ENCODE peak calls at places on chromosomes 4 and X, in eight cellular contexts. Y, T, M, D, X, L, K and B are unnamed samples.

GRCh38 chr4:187065836-187066235 is 342.2 kb upstream of the FAT1 start:
- DNase-seq in Y (no peak), T (no peak), M (no peak), D (no peak), X (no peak), L (no peak), K (no peak), B (no peak)

GRCh38 chrX:6708676-6709075 is 173.8 kb upstream of the VCX3A start:
- DNase-seq in Y (no peak), T (peak), M (no peak), D (no peak), X (no peak), L (no peak), K (no peak), B (no peak)

GRCh38 chr4:498328-498919 is 532 bp downstream of the ZNF721 start:
- DNase-seq in Y (no peak), T (no peak), M (no peak), D (no peak), X (no peak), L (no peak), K (no peak), B (no peak)

GRCh38 chr4:56370377-56370776 is 16.9 kb downstream of the AASDH start:
- DNase-seq in Y (no peak), T (no peak), M (no peak), D (no peak), X (no peak), L (no peak), K (no peak), B (no peak)

GRCh38 chr4:148073349-148073748 is 341.5 kb downstream of the ARHGAP10 start:
- DNase-seq in Y (no peak), T (no peak), M (no peak), D (no peak), X (no peak), L (no peak), K (no peak), B (no peak)

GRCh38 chrX:40035726-40036125 is 62.0 kb downstream of the BCOR start:
- DNase-seq in Y (no peak), T (no peak), M (no peak), D (no peak), X (no peak), L (no peak), K (no peak), B (no peak)

GRCh38 chr4:180449395-180449956 is 1793.7 kb upstream of the TENM3 start:
- DNase-seq in Y (peak), T (peak), M (no peak), D (peak), X (no peak), L (no peak), K (no peak), B (peak)

GRCh38 chr4:681736-682451 is 7.1 kb downstream of the SLC49A3 start:
- DNase-seq in Y (peak), T (no peak), M (no peak), D (peak), X (no peak), L (peak), K (peak), B (peak)

GRCh38 chr4:107930821-107931774 is at the start of gene CYP2U1:
- DNase-seq in Y (peak), T (peak), M (peak), D (peak), X (peak), L (peak), K (peak), B (peak)
- TF ChIP-seq CTCF in Y (no peak), T (no peak), M (no peak), D (peak), X (no peak), L (peak), K (peak), B (no peak)

GRCh38 chr4:113272523-113272922 is 223.1 kb downstream of the ANK2 start:
- DNase-seq in Y (no peak), T (no peak), M (no peak), D (no peak), X (no peak), L (no peak), K (no peak), B (no peak)

GRCh38 chr4:113276448-113277158 is 227.2 kb downstream of the ANK2 start:
- DNase-seq in Y (no peak), T (no peak), M (peak), D (no peak), X (no peak), L (no peak), K (no peak), B (no peak)

DNA sequence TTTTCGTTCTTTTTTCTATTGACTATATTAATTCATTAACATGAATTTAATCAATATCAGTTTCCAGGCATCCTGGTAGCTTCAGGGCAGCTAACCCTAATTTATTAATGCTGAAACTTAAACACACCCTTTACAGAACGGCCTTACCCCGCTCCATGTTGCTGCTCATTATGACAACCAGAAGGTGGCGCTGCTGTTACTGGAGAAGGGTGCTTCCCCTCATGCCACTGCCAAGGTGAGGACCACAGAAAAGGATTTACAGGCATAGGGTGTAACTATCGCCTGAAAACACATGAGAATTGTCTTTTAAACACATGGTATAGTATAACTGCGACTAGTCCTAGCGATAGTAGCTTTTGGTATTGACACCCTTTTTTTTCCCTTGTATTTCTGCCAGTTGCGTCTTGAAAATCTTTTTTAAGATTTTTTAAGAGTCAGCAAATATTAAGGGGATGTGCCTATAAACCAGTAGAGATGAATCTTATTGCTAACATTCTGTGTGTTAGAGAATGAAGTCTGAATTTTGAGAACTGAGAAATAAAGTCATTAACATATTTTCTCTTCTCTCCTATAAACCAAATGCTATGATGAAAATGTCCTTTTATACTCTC is 229.0 kb downstream of the ANK2 start:
- DNase-seq in Y (peak), T (peak), M (peak), D (peak), X (peak), L (peak), K (peak), B (peak)
- TF ChIP-seq CTCF in Y (peak), T (peak), M (peak), D (peak), X (peak), L (peak), K (peak), B (peak)

DNA sequence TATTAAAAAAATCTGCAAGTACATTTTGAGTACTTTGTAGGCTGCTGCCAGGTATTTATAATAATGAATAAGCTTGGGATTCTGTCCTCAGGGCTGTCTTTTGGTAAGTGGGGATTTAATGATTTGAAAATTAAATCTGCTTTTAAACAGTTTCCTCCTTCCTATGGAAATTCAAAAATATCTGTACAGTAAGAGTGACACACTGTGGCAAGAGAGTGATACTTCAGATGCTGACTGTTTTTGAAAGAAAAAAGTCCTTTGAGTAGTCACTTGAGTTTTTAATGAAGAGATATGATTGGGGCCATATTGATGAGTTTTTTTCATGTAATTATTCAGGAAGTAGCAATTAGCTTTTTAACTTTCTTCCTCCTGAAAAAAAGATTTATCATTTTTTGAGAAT is 49.2 kb downstream of the SMARCAD1 start:
- DNase-seq in Y (no peak), T (no peak), M (peak), D (no peak), X (no peak), L (no peak), K (no peak), B (peak)
- TF ChIP-seq CTCF in Y (no peak), T (peak), M (peak), D (peak), X (no peak), L (no peak), K (no peak), B (peak)

DNA sequence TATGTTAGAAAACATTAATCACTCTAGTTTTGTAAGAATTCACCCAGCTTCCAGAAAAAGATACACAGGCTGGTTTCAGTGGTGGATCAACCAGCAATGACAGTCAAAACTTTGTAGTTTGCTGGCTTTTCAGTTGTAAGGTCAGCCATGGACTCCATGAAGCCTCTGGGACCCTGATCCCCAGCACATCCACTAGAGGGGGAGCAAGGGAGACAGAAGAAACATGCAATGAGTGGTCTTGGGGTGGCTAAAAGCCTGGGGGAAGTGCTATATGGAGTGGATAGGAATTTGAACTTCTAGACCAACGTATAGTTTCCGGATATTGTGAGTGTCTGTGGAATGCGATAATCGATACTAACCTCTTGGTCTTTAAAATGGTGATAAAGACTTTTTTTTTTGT is 72.7 kb downstream of the AFF2 start:
- DNase-seq in Y (peak), T (no peak), M (no peak), D (no peak), X (no peak), L (no peak), K (no peak), B (no peak)
- TF ChIP-seq CTCF in Y (peak), T (no peak), M (no peak), D (no peak), X (no peak), L (no peak), K (no peak), B (no peak)

GRCh38 chrX:3312109-3312508 is 34.3 kb downstream of the MXRA5 start:
- DNase-seq in Y (no peak), T (no peak), M (no peak), D (no peak), X (no peak), L (no peak), K (no peak), B (no peak)

GRCh38 chrX:3320471-3321046 is 25.9 kb downstream of the MXRA5 start:
- DNase-seq in Y (no peak), T (no peak), M (peak), D (no peak), X (no peak), L (no peak), K (no peak), B (no peak)

DNA sequence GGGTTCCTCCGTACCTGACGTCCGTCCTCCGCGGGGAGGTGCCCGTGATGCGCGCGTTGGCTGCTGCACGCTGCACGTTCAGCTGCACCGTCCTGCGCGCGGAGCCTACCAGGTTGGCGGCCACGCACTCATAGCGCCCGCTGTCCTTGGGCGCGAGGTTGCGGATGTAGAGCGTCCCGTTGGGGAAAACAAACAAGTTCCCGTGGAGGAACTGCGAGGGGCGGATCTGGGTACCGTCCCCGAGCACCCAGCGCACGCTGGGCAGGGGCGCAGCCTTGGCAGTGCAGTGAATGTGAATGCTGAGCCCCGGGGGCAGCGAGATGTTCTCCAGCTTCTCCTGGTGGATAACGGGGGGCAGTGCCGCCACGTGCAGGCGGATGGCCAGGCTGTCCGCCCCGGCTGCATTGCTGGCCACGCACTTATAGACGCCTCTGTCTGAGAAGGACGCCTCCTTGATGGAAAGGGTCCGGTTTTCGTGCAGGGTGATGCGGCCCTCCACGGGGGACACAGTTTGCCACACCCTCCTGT is 29.2 kb downstream of the MXRA5 start:
- DNase-seq in Y (no peak), T (no peak), M (no peak), D (no peak), X (no peak), L (no peak), K (no peak), B (no peak)
- TF ChIP-seq CTCF in Y (no peak), T (no peak), M (no peak), D (no peak), X (no peak), L (no peak), K (no peak), B (no peak)

DNA sequence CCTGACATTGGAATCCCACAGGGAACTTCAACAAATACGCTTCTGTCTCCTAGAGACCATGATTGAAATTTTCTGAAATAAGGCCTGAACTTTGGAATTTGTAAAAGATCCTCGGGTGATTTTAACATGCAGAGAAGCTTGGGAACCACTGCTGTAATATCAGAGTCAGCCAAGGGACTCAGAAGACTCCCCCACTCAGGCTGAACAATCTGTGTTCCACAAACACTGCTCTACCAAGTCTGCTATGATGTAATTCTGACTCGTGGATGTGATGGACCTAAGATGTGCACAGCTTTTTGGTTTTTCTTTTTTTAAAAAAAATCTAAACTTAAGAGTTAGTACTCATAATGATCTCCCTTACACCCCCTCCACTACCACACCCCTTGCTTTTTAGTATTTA is 26.0 kb downstream of the LRP2BP start:
- DNase-seq in Y (no peak), T (no peak), M (peak), D (no peak), X (no peak), L (no peak), K (no peak), B (no peak)
- TF ChIP-seq CTCF in Y (no peak), T (no peak), M (no peak), D (no peak), X (no peak), L (no peak), K (no peak), B (no peak)